ENCODE peak calls at places on chromosomes 4 and X, in five cellular contexts. Q, H, O, D and I are unnamed samples.

GRCh38 chr4:150126201-150126879 is 48.1 kb downstream of the DCLK2 start:
- DNase-seq in Q (no peak), H (no peak), O (peak), D (no peak), I (no peak)

GRCh38 chrX:40064055-40064597 is 33.6 kb downstream of the BCOR start:
- DNase-seq in O (no peak), Q (no peak), H (no peak), D (peak), I (no peak)

GRCh38 chr4:79650217-79650616 is 242.2 kb upstream of the GK2 start:
- DNase-seq in H (no peak), D (no peak), Q (no peak), O (no peak), I (no peak)

GRCh38 chr4:113646456-113646809 is 115.1 kb downstream of the CAMK2D start:
- DNase-seq in H (peak), D (no peak), O (peak), Q (peak), I (no peak)

GRCh38 chr4:81919238-81919637 is 447.5 kb upstream of the RASGEF1B start:
- DNase-seq in O (peak), H (peak), D (peak), Q (peak), I (peak)

GRCh38 chr4:156686120-156686519 is 285.5 kb downstream of the PDGFC start:
- DNase-seq in D (peak), Q (no peak), O (peak), H (no peak), I (no peak)

GRCh38 chr4:4541040-4541631 is 712 bp downstream of the STX18 start:
- DNase-seq in H (no peak), D (no peak), Q (peak), O (peak), I (peak)

GRCh38 chrX:115690554-115691216 is 129.7 kb downstream of the PLS3 start:
- DNase-seq in Q (peak), O (peak), D (peak), H (peak), I (peak)

GRCh38 chr4:123835852-123836251 is 439.3 kb downstream of the SPRY1 start:
- DNase-seq in Q (no peak), H (no peak), D (no peak), O (no peak), I (no peak)

DNA sequence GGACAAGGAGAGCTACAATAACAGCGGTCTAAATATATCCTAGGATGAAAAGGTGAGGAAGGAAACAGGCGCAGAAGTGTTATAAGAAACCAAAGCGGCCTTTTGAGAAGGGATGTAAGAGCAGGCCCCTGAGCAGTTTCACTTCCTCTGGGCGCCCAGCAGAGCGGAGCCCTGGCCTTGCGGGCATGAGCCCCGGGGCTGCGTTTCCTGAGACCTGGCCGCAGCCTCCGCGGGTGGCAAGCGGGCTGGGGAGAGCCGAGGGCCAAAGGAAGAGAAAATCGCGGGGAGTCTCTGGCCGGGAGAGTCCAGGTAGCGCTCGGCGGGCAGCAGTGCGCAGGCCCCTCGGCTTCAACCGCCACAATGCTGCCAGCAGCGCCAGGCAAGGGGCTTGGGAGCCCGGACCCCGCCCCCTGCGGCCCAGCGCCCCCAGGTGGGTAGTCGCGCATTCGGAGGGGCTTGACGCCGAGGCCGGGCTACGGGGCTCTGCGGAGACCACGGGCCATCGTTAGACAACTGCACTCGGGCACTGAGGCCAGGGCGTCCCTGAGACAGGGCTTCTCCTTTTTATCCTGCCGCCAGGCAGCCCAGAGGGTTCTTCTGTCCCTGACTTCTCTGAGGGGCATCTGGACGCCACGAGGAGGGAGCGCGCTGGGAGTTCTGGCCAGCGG is at the start of gene BANK1:
- DNase-seq in H (peak), Q (peak), O (peak), D (peak), I (peak)
- TF ChIP-seq RAD21 in H (no peak), Q (peak), O (no peak), D (no peak), I (no peak)

GRCh38 chr4:41320278-41320677 is 63.5 kb downstream of the UCHL1 start:
- DNase-seq in H (no peak), Q (no peak), D (no peak), O (no peak), I (no peak)

GRCh38 chr4:41318839-41319530 is 62.3 kb downstream of the UCHL1 start:
- DNase-seq in O (no peak), Q (peak), H (no peak), D (no peak), I (peak)

GRCh38 chr4:41320786-41321185 is 64.1 kb downstream of the UCHL1 start:
- DNase-seq in Q (no peak), D (no peak), H (no peak), O (no peak), I (no peak)

GRCh38 chr4:41321216-41321945 is 64.7 kb downstream of the UCHL1 start:
- DNase-seq in Q (no peak), O (no peak), H (no peak), D (no peak), I (no peak)

GRCh38 chr4:41319553-41319952 is 62.8 kb downstream of the UCHL1 start:
- DNase-seq in D (no peak), O (no peak), Q (peak), H (peak), I (peak)
- TF ChIP-seq RAD21 in D (no peak), O (no peak), Q (no peak), H (peak), I (no peak)

DNA sequence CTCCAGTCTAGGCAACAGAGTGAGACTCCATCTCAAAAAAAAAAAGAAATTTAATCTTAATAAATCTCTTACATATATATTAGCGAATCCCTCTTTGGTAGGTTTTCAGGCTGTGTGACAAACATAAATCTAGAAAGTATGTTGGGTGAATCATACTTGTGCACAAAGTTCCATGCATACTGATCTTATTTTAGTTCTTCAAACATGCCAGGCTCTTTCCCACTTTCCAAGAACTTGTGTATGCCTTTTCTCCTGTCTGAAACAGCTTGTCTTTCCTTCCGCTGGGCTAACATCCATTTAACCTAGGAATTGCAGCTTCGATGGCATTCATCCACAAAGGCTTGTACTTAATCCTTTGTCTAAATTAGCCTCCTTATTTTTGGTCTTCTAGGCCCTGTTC is 156.6 kb upstream of the CASK start:
- DNase-seq in H (no peak), Q (no peak), D (no peak), O (peak), I (no peak)
- TF ChIP-seq RAD21 in H (no peak), Q (no peak), D (no peak), O (no peak), I (no peak)

DNA sequence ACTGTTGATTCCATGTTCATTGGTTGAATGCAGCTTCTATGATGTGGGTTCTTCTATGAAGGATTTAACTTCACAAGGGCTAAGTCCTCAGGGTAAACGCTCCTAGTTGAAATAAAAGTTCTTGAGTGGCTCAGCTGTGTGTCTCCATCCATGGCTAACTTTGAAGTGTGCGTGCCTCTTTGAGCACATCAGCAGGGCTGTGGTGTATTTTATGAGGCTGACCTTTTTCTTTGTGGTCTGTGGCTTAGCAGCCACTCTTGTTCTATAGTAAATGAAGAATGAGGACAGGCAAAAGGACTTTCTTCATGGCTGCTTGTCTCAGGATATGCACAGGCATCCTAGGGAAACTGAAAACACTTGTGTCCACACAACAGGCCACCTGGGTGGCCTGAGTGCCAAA is 88.5 kb downstream of the KIT start:
- DNase-seq in D (no peak), H (no peak), Q (no peak), O (no peak), I (no peak)
- TF ChIP-seq RAD21 in D (no peak), H (no peak), Q (no peak), O (no peak), I (no peak)

DNA sequence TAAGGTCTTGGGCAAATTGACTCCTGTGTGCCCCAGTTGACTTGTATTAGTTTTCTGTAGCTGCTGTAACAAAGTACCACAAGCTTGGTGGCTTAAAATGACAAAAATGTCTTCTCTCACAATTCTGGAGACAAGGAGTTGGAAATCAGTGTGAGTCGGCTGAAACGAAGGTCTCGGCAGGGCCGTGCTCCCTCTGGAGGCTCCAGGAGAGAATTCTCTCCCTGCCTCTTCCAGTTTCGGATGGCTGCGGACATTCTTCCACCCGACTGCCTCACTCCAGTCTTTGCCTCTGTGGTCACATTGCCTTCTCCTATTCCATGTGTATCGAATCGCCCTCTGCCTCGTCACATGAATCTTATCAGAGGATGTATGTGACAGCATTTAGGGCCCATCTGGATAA is 66.0 kb upstream of the PHOX2B start:
- DNase-seq in H (no peak), D (no peak), O (peak), Q (peak), I (no peak)
- TF ChIP-seq RAD21 in H (peak), D (no peak), O (peak), Q (no peak), I (no peak)

GRCh38 chrX:9687899-9688298 is 77.7 kb downstream of the GPR143 start:
- DNase-seq in O (no peak), D (no peak), H (no peak), Q (no peak), I (no peak)

GRCh38 chrX:9688833-9689232 is 76.8 kb downstream of the GPR143 start:
- DNase-seq in H (no peak), D (no peak), O (no peak), Q (no peak), I (no peak)

GRCh38 chrX:9693307-9694001 is 72.2 kb downstream of the GPR143 start:
- DNase-seq in O (no peak), H (no peak), Q (no peak), D (no peak), I (no peak)

DNA sequence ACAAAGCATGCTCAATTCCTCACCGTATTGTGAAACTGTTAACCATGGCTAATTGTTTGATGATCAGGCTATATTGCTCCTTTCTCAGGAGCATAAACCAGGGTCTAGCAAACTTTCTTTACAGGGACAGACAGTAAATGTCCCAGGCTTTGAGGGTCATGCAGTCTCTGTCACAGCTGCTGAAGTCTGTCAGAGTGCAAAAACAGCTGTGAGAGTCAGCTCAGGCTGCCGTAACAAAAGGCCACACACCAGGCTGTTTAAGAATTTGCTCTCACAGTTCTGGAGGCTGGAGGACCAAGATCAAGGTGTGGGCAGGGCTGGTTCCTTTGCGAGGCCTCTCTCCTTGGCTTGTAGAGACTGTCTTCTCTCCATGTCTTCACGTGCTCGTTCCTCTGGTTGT is 75.6 kb downstream of the GPR143 start:
- DNase-seq in O (no peak), D (no peak), Q (no peak), H (no peak), I (no peak)
- TF ChIP-seq RAD21 in O (no peak), D (no peak), Q (no peak), H (no peak), I (no peak)